ENCODE peak calls at places on chromosomes 5 and 9, in five cellular contexts. One of them, this sample, is unnamed.

GRCh38 chr9:137156567-137157375 is 13.1 kb downstream of the LRRC26 start:
- DNase-seq in H9: peak
- DNase-seq in NCI-H2171 treated with DMSO at 0.1 percent for 48 hours: no peak
- DNase-seq in skeletal muscle cell: no peak
- DNase-seq in mesendoderm: peak
- DNase-seq in this sample: peak

GRCh38 chr9:70120834-70121510 is 77.3 kb downstream of the MAMDC2 start:
- DNase-seq in H9: no peak
- DNase-seq in NCI-H2171 treated with DMSO at 0.1 percent for 48 hours: no peak
- DNase-seq in skeletal muscle cell: peak
- DNase-seq in mesendoderm: peak
- DNase-seq in this sample: peak

GRCh38 chr5:149341846-149342245 is 3.5 kb upstream of the GRPEL2 start:
- DNase-seq in H9: no peak
- DNase-seq in NCI-H2171 treated with DMSO at 0.1 percent for 48 hours: peak
- DNase-seq in skeletal muscle cell: no peak
- DNase-seq in mesendoderm: no peak
- DNase-seq in this sample: no peak

GRCh38 chr9:114591206-114591853 is 3.8 kb downstream of the ATP6V1G1 start:
- DNase-seq in H9: no peak
- DNase-seq in NCI-H2171 treated with DMSO at 0.1 percent for 48 hours: no peak
- DNase-seq in skeletal muscle cell: peak
- DNase-seq in mesendoderm: no peak
- DNase-seq in this sample: no peak

GRCh38 chr5:83000448-83000847 is 76.7 kb downstream of the TMEM167A start:
- DNase-seq in H9: no peak
- DNase-seq in NCI-H2171 treated with DMSO at 0.1 percent for 48 hours: no peak
- DNase-seq in skeletal muscle cell: no peak
- DNase-seq in mesendoderm: peak
- DNase-seq in this sample: peak

GRCh38 chr5:166505086-166505485 is 1786.4 kb upstream of the WWC1 start:
- DNase-seq in H9: no peak
- DNase-seq in NCI-H2171 treated with DMSO at 0.1 percent for 48 hours: peak
- DNase-seq in skeletal muscle cell: no peak
- DNase-seq in mesendoderm: no peak
- DNase-seq in this sample: peak

GRCh38 chr9:70679845-70680244 is 265.4 kb upstream of the KLF9 start:
- DNase-seq in H9: no peak
- DNase-seq in NCI-H2171 treated with DMSO at 0.1 percent for 48 hours: no peak
- DNase-seq in skeletal muscle cell: peak
- DNase-seq in mesendoderm: no peak
- DNase-seq in this sample: no peak

GRCh38 chr9:125742657-125743056 is 4.5 kb upstream of the PBX3 start:
- DNase-seq in H9: no peak
- DNase-seq in NCI-H2171 treated with DMSO at 0.1 percent for 48 hours: no peak
- DNase-seq in skeletal muscle cell: no peak
- DNase-seq in mesendoderm: no peak
- DNase-seq in this sample: no peak

GRCh38 chr9:106689089-106689488 is 173.9 kb upstream of the ZNF462 start:
- DNase-seq in H9: no peak
- DNase-seq in NCI-H2171 treated with DMSO at 0.1 percent for 48 hours: no peak
- DNase-seq in skeletal muscle cell: peak
- DNase-seq in mesendoderm: no peak
- DNase-seq in this sample: no peak

GRCh38 chr9:89225587-89225986 is 47.0 kb upstream of the SHC3 start:
- DNase-seq in H9: no peak
- DNase-seq in NCI-H2171 treated with DMSO at 0.1 percent for 48 hours: no peak
- DNase-seq in skeletal muscle cell: no peak
- DNase-seq in mesendoderm: no peak
- DNase-seq in this sample: no peak

GRCh38 chr5:143713331-143714032 is 98.5 kb upstream of the HMHB1 start:
- DNase-seq in H9: no peak
- DNase-seq in NCI-H2171 treated with DMSO at 0.1 percent for 48 hours: no peak
- DNase-seq in skeletal muscle cell: no peak
- DNase-seq in mesendoderm: no peak
- DNase-seq in this sample: peak

GRCh38 chr5:155471027-155471426 is 457.5 kb downstream of the KIF4B start:
- DNase-seq in H9: no peak
- DNase-seq in NCI-H2171 treated with DMSO at 0.1 percent for 48 hours: peak
- DNase-seq in skeletal muscle cell: no peak
- DNase-seq in mesendoderm: no peak
- DNase-seq in this sample: peak

GRCh38 chr5:1973391-1974013 is 90.8 kb upstream of the IRX4 start:
- DNase-seq in H9: no peak
- DNase-seq in NCI-H2171 treated with DMSO at 0.1 percent for 48 hours: peak
- DNase-seq in skeletal muscle cell: no peak
- DNase-seq in mesendoderm: peak
- DNase-seq in this sample: peak

GRCh38 chr5:14853685-14854084 is 17.9 kb downstream of the ANKH start:
- DNase-seq in H9: no peak
- DNase-seq in NCI-H2171 treated with DMSO at 0.1 percent for 48 hours: peak
- DNase-seq in skeletal muscle cell: no peak
- DNase-seq in mesendoderm: no peak
- DNase-seq in this sample: no peak

GRCh38 chr9:91515074-91515687 is 91.5 kb upstream of the NFIL3 start:
- DNase-seq in H9: no peak
- DNase-seq in NCI-H2171 treated with DMSO at 0.1 percent for 48 hours: peak
- DNase-seq in skeletal muscle cell: peak
- DNase-seq in mesendoderm: peak
- DNase-seq in this sample: peak

GRCh38 chr9:89405832-89406231 is 87.5 kb downstream of the SECISBP2 start:
- DNase-seq in H9: no peak
- DNase-seq in NCI-H2171 treated with DMSO at 0.1 percent for 48 hours: no peak
- DNase-seq in skeletal muscle cell: no peak
- DNase-seq in mesendoderm: no peak
- DNase-seq in this sample: no peak

GRCh38 chr9:81906656-81907055 is 21.6 kb upstream of the SPATA31D4 start:
- DNase-seq in H9: no peak
- DNase-seq in NCI-H2171 treated with DMSO at 0.1 percent for 48 hours: no peak
- DNase-seq in skeletal muscle cell: peak
- DNase-seq in mesendoderm: no peak
- DNase-seq in this sample: no peak

GRCh38 chr5:167658890-167659289 is 632.6 kb upstream of the WWC1 start:
- DNase-seq in H9: no peak
- DNase-seq in NCI-H2171 treated with DMSO at 0.1 percent for 48 hours: no peak
- DNase-seq in skeletal muscle cell: no peak
- DNase-seq in mesendoderm: no peak
- DNase-seq in this sample: no peak

GRCh38 chr5:175354961-175355360 is 89.0 kb downstream of the DRD1 start:
- DNase-seq in H9: no peak
- DNase-seq in NCI-H2171 treated with DMSO at 0.1 percent for 48 hours: peak
- DNase-seq in skeletal muscle cell: no peak
- DNase-seq in mesendoderm: no peak
- DNase-seq in this sample: no peak

GRCh38 chr9:72753261-72753893 is 199.5 kb downstream of the ALDH1A1 start:
- DNase-seq in H9: no peak
- DNase-seq in NCI-H2171 treated with DMSO at 0.1 percent for 48 hours: no peak
- DNase-seq in skeletal muscle cell: no peak
- DNase-seq in mesendoderm: no peak
- DNase-seq in this sample: peak

GRCh38 chr9:131420913-131421312 is 27.0 kb downstream of the PRRC2B start:
- DNase-seq in H9: no peak
- DNase-seq in NCI-H2171 treated with DMSO at 0.1 percent for 48 hours: no peak
- DNase-seq in skeletal muscle cell: no peak
- DNase-seq in mesendoderm: peak
- DNase-seq in this sample: peak

GRCh38 chr9:36144322-36145206 is 8.0 kb downstream of the GLIPR2 start:
- DNase-seq in H9: no peak
- DNase-seq in NCI-H2171 treated with DMSO at 0.1 percent for 48 hours: no peak
- DNase-seq in skeletal muscle cell: no peak
- DNase-seq in mesendoderm: no peak
- DNase-seq in this sample: no peak

GRCh38 chr5:73652391-73652790 is 26.4 kb downstream of the ARHGEF28 start:
- DNase-seq in H9: no peak
- DNase-seq in NCI-H2171 treated with DMSO at 0.1 percent for 48 hours: no peak
- DNase-seq in skeletal muscle cell: no peak
- DNase-seq in mesendoderm: no peak
- DNase-seq in this sample: no peak

GRCh38 chr5:57435701-57436134 is 46.9 kb downstream of the ACTBL2 start:
- DNase-seq in H9: no peak
- DNase-seq in NCI-H2171 treated with DMSO at 0.1 percent for 48 hours: no peak
- DNase-seq in skeletal muscle cell: peak
- DNase-seq in mesendoderm: no peak
- DNase-seq in this sample: no peak

GRCh38 chr9:32723801-32724200 is 59.5 kb upstream of the TMEM215 start:
- DNase-seq in H9: no peak
- DNase-seq in NCI-H2171 treated with DMSO at 0.1 percent for 48 hours: no peak
- DNase-seq in skeletal muscle cell: no peak
- DNase-seq in mesendoderm: no peak
- DNase-seq in this sample: no peak